ENCODE peak calls at places on chromosomes 11 and 22, in seven cellular contexts. M is thoracic aorta, U is hepatocyte, Q is WTC11, I is AG09319, A is fibroblast of pulmonary artery, Z is AG09309. Y is an unnamed sample.

GRCh38 chr22:49103314-49104052 is 724.2 kb downstream of the BRD1 start:
- DNase-seq in M (no peak), U (no peak), Q (no peak), I (no peak), A (no peak), Z (no peak), Y (no peak)

GRCh38 chr11:63491240-63491587 is 247 bp upstream of the PLAAT5 start:
- DNase-seq in M (no peak), U (no peak), Q (no peak), I (no peak), A (no peak), Z (no peak), Y (no peak)

GRCh38 chr22:36823177-36823839 is 6.5 kb upstream of the PVALB start:
- DNase-seq in M (no peak), U (no peak), Q (peak; percentile 18), I (no peak), A (peak; percentile 8), Z (no peak), Y (no peak)

GRCh38 chr22:44710474-44711235 is 8.7 kb downstream of the PRR5 start:
- DNase-seq in M (no peak), U (no peak), Q (no peak), I (no peak), A (no peak), Z (no peak), Y (no peak)

GRCh38 chr22:20384865-20385264 is 9.1 kb upstream of the ZNF74 start:
- DNase-seq in M (no peak), U (no peak), Q (no peak), I (no peak), A (no peak), Z (no peak), Y (no peak)

GRCh38 chr11:46808804-46809431 is 37.2 kb downstream of the CKAP5 start:
- DNase-seq in M (no peak), U (peak; percentile 18), Q (no peak), I (no peak), A (peak; percentile 58), Z (peak; percentile 10), Y (no peak)

GRCh38 chr11:30429550-30429949 is 106.6 kb downstream of the ARL14EP start:
- DNase-seq in M (no peak), U (no peak), Q (no peak), I (no peak), A (no peak), Z (no peak), Y (no peak)

GRCh38 chr22:39496131-39496838 is 5.8 kb upstream of the MIEF1 start:
- DNase-seq in M (no peak), U (peak; percentile 89), Q (peak; percentile 75), I (no peak), A (peak; percentile 75), Z (no peak), Y (no peak)

GRCh38 chr11:94678236-94678635 is 89.9 kb upstream of the AMOTL1 start:
- DNase-seq in M (no peak), U (no peak), Q (no peak), I (no peak), A (no peak), Z (no peak), Y (no peak)

GRCh38 chr11:22479133-22479690 is 141.0 kb downstream of the SLC17A6 start:
- DNase-seq in M (no peak), U (no peak), Q (no peak), I (no peak), A (no peak), Z (no peak), Y (no peak)

GRCh38 chr11:84103096-84103495 is 816.9 kb upstream of the CCDC90B start:
- DNase-seq in M (no peak), U (no peak), Q (no peak), I (no peak), A (no peak), Z (no peak), Y (no peak)

GRCh38 chr11:99020324-99021225 is at the start of gene CNTN5:
- DNase-seq in M (no peak), U (peak; percentile 79), Q (peak; percentile 68), I (no peak), A (peak; percentile 49), Z (no peak), Y (no peak)

GRCh38 chr11:99019676-99020075 is 1.1 kb upstream of the CNTN5 start:
- DNase-seq in M (no peak), U (no peak), Q (no peak), I (no peak), A (no peak), Z (no peak), Y (no peak)

GRCh38 chr11:99015634-99016454 is 4.9 kb upstream of the CNTN5 start:
- DNase-seq in M (no peak), U (peak; percentile 70), Q (no peak), I (peak; percentile 4), A (peak; percentile 77), Z (peak; percentile 5), Y (no peak)
- TF ChIP-seq CTCF in M (peak; percentile 85), U (peak; percentile 93), Q (peak; percentile 75), I (peak; percentile 81), A (peak; percentile 93), Z (peak; percentile 82), Y (peak; percentile 92)

GRCh38 chr11:124737638-124738293 is 2.0 kb upstream of the NRGN start:
- DNase-seq in M (no peak), U (no peak), Q (no peak), I (no peak), A (no peak), Z (no peak), Y (no peak)

GRCh38 chr11:124738713-124739478 is 846 bp upstream of the NRGN start:
- DNase-seq in M (no peak), U (no peak), Q (no peak), I (no peak), A (no peak), Z (no peak), Y (no peak)

GRCh38 chr11:124739479-124740276 is at the start of gene NRGN:
- DNase-seq in M (peak; percentile 71), U (peak; percentile 96), Q (peak; percentile 97), I (peak; percentile 49), A (peak; percentile 90), Z (no peak), Y (peak; percentile 96)

GRCh38 chr11:124743050-124743449 is 3.3 kb downstream of the NRGN start:
- DNase-seq in M (no peak), U (no peak), Q (no peak), I (no peak), A (no peak), Z (no peak), Y (no peak)

DNA sequence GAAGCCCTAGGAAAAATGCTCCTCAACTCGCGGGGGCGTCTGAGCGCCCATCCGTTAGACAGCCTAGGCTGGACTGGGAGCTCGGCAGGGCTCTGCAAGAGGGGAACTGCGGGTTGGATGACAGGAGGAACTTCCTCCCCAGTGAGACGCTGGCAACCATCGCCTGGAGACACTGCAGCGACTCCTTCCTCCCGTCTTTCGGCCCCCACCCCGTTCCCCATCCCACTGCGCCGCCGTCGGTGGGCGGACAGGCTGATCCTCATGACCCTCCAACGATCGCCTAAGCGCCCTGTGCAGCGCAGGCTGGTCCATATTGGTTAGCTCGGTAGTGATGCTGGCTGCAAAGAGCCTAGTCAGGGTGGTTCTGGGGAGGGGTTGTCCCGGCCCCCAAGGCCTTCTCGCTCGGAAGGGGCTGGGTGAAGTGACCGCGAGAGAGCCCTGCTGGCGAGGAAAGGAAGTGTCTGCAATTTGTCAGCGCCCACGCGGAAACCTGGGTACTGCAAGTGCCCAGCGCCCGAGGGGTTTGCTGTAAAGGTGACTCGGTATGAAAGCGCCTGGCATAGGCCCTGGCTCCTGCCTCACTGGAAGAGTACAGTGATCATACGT is 638 bp downstream of the NRGN start:
- DNase-seq in M (no peak), U (no peak), Q (no peak), I (no peak), A (peak; percentile 39), Z (no peak), Y (no peak)
- TF ChIP-seq CTCF in M (peak; percentile 74), U (peak; percentile 37), Q (no peak), I (peak; percentile 37), A (peak; percentile 49), Z (peak; percentile 44), Y (peak; percentile 51)

DNA sequence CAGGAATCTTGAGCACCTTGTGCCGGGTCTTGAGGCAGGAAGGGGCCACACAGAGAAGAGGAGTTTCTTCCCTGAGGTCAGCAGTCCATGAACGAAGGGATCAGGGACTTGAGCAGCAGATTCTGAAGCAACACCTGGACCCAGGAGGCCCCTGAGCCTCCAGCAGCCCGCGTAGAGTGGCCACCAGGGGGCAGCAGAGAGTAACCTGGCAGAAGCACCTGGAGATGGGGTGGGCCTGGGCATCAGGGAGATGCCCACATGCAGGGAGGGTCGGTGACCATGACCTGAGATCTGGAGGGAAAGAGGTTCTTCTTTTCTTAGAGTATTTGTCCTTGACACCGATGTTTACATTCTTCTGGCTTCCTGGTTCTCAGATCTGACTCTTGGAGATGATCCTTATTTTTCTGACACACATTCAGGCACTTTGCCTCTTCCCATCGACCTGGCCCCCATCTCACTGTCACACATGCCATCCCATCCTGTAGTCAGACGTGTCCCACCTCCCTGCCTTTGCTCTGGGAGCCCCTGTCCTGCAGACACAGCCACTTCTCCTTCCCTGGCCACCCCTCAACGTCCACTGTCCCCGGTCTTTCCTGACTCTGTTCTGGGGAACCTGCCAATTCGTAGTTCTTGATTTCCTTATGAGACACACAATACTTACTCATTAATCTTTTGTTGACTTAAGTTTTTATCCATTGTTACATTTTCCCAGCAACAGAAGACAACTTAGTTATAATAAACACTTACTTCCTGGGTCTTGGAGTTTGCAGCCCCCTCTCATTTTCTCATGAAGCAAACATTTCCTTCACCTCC is 66.5 kb downstream of the GGTLC2 start:
- DNase-seq in M (no peak), U (peak; percentile 75), Q (peak; percentile 83), I (no peak), A (peak; percentile 61), Z (no peak), Y (peak; percentile 86)
- TF ChIP-seq CTCF in M (peak; percentile 82), U (peak; percentile 84), Q (peak; percentile 96), I (peak; percentile 98), A (peak; percentile 94), Z (peak; percentile 84), Y (peak; percentile 82)

GRCh38 chr22:42310301-42310981 is 40.0 kb upstream of the TCF20 start:
- DNase-seq in M (no peak), U (no peak), Q (no peak), I (no peak), A (no peak), Z (no peak), Y (no peak)

GRCh38 chr22:42309865-42310264 is 39.4 kb upstream of the TCF20 start:
- DNase-seq in M (no peak), U (no peak), Q (no peak), I (no peak), A (no peak), Z (no peak), Y (no peak)

GRCh38 chr22:42305967-42306366 is 35.5 kb upstream of the TCF20 start:
- DNase-seq in M (no peak), U (no peak), Q (no peak), I (no peak), A (no peak), Z (no peak), Y (no peak)

GRCh38 chr22:42307806-42308563 is 37.5 kb upstream of the TCF20 start:
- DNase-seq in M (no peak), U (no peak), Q (no peak), I (no peak), A (no peak), Z (no peak), Y (no peak)

DNA sequence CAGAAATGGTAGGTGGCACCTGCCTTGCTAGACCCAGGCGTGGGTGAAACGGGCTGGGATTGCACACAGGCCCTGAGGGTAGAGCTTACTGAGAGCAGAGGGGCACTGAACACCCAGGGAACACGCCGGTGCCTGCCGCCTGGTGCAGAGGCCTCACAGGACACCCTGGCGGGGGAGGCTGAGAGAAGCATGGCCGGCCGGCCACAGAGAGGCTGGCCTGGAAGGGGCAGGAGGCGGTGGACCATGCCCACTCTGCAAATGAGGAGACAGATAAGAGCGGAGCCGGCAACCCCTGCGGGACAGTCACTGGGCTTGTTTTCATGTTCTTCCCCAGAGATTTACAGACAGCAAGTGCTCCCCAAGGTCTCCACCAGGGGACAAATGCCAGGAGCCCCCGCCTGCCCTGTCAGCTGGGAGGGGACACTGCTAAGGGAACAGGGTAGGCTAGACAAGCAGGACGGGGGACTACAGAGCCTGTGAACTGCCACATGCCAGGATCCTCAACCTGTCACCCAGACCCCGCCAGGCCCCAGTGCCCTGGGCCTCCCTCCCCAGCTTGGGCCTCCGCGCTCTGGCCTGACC is 38.5 kb upstream of the TCF20 start:
- DNase-seq in M (no peak), U (no peak), Q (no peak), I (no peak), A (no peak), Z (no peak), Y (no peak)
- TF ChIP-seq CTCF in M (no peak), U (no peak), Q (no peak), I (no peak), A (no peak), Z (no peak), Y (no peak)

Y was measured in osteocyte.